ENCODE peak calls at places on chromosomes 1 and 21, in nine cellular contexts. N is pancreas; T is effector memory CD4-positive, alpha-beta T cell; K is heart right ventricle; G is Peyer's patch; O is fibroblast of lung; L is aorta; A is substantia nigra; P is left ventricle myocardium inferior. Z is an unnamed sample.

GRCh38 chr1:116817582-116818064 is 63.4 kb downstream of the CD2 start:
- DNase-seq in N (peak; percentile 30), T (peak; percentile 58), K (no peak), G (peak; percentile 55), O (peak; percentile 2), L (peak; percentile 60), A (no peak), P (no peak), Z (no peak)

GRCh38 chr1:175383239-175383638 is 190.7 kb upstream of the KIAA0040 start:
- DNase-seq in N (no peak), T (no peak), K (no peak), G (no peak), O (no peak), L (no peak), A (no peak), P (no peak), Z (no peak)

GRCh38 chr21:34579411-34579810 is 35.5 kb downstream of the RCAN1 start:
- DNase-seq in N (no peak), T (no peak), K (no peak), G (no peak), O (peak; percentile 60), L (no peak), A (no peak), P (no peak), Z (no peak)

GRCh38 chr1:2962946-2963345 is 58.3 kb upstream of the ACTRT2 start:
- DNase-seq in N (no peak), T (no peak), K (no peak), G (no peak), O (no peak), L (peak; percentile 24), A (no peak), P (no peak), Z (no peak)

GRCh38 chr1:183022202-183023145 is 746 bp upstream of the LAMC1 start:
- DNase-seq in N (peak; percentile 85), T (no peak), K (peak; percentile 93), G (peak; percentile 44), O (peak; percentile 99), L (peak; percentile 90), A (peak; percentile 46), P (peak; percentile 82), Z (peak; percentile 89)

GRCh38 chr1:30790850-30791778 is 33.5 kb upstream of the LAPTM5 start:
- DNase-seq in N (no peak), T (no peak), K (no peak), G (peak; percentile 46), O (no peak), L (peak; percentile 53), A (no peak), P (no peak), Z (no peak)

GRCh38 chr1:7250826-7251800 is 465.9 kb downstream of the CAMTA1 start:
- DNase-seq in N (no peak), T (no peak), K (no peak), G (no peak), O (no peak), L (no peak), A (no peak), P (no peak), Z (no peak)

GRCh38 chr1:8077120-8077573 is 51.0 kb upstream of the ERRFI1 start:
- DNase-seq in N (peak; percentile 62), T (no peak), K (peak; percentile 78), G (no peak), O (peak; percentile 92), L (peak; percentile 83), A (no peak), P (peak; percentile 55), Z (peak; percentile 70)

GRCh38 chr1:204108312-204109141 is 35.6 kb downstream of the SOX13 start:
- DNase-seq in N (no peak), T (no peak), K (no peak), G (no peak), O (no peak), L (no peak), A (no peak), P (no peak), Z (no peak)

GRCh38 chr1:24266398-24266941 is 52.7 kb upstream of the GRHL3 start:
- DNase-seq in N (no peak), T (no peak), K (no peak), G (no peak), O (peak; percentile 82), L (no peak), A (no peak), P (no peak), Z (no peak)

GRCh38 chr1:31802190-31803150 is 13.4 kb downstream of the SPOCD1 start:
- DNase-seq in N (no peak), T (no peak), K (no peak), G (no peak), O (peak; percentile 25), L (no peak), A (no peak), P (no peak), Z (no peak)

GRCh38 chr1:212415107-212415841 is 588 bp upstream of the PACC1 start:
- DNase-seq in N (no peak), T (no peak), K (no peak), G (no peak), O (no peak), L (no peak), A (peak; percentile 63), P (no peak), Z (no peak)

GRCh38 chr1:20720631-20721051 is 2.8 kb upstream of the KIF17 start:
- DNase-seq in N (no peak), T (no peak), K (no peak), G (no peak), O (no peak), L (peak; percentile 39), A (no peak), P (peak; percentile 5), Z (peak; percentile 12)

GRCh38 chr1:46405204-46405555 is 11.1 kb downstream of the FAAH start:
- DNase-seq in N (no peak), T (no peak), K (no peak), G (no peak), O (no peak), L (no peak), A (no peak), P (no peak), Z (no peak)

GRCh38 chr1:9451086-9451485 is 88.2 kb upstream of the SLC25A33 start:
- DNase-seq in N (no peak), T (no peak), K (no peak), G (no peak), O (no peak), L (no peak), A (no peak), P (no peak), Z (no peak)

GRCh38 chr1:218339267-218339831 is 5.8 kb upstream of the TGFB2 start:
- DNase-seq in N (no peak), T (no peak), K (no peak), G (no peak), O (peak; percentile 69), L (no peak), A (no peak), P (no peak), Z (no peak)

GRCh38 chr1:25117233-25117823 is 115.0 kb downstream of the SYF2 start:
- DNase-seq in N (no peak), T (no peak), K (no peak), G (no peak), O (no peak), L (no peak), A (no peak), P (no peak), Z (no peak)

GRCh38 chr1:4172659-4173599 is 272.9 kb upstream of the C1orf174 start:
- DNase-seq in N (no peak), T (no peak), K (no peak), G (no peak), O (no peak), L (no peak), A (no peak), P (no peak), Z (no peak)

GRCh38 chr1:167659876-167660275 is 29.8 kb downstream of the RCSD1 start:
- DNase-seq in N (no peak), T (no peak), K (no peak), G (no peak), O (no peak), L (no peak), A (no peak), P (no peak), Z (no peak)
- H3K27ac ChIP-seq in N (no peak overlapping the region), T (no peak overlapping the region), K (no peak overlapping the region), G (no peak overlapping the region), O (no peak overlapping the region), L (no peak overlapping the region), A (no peak overlapping the region), P (peak overlapping the region; percentile 83), Z (peak overlapping the region; percentile 42)

DNA sequence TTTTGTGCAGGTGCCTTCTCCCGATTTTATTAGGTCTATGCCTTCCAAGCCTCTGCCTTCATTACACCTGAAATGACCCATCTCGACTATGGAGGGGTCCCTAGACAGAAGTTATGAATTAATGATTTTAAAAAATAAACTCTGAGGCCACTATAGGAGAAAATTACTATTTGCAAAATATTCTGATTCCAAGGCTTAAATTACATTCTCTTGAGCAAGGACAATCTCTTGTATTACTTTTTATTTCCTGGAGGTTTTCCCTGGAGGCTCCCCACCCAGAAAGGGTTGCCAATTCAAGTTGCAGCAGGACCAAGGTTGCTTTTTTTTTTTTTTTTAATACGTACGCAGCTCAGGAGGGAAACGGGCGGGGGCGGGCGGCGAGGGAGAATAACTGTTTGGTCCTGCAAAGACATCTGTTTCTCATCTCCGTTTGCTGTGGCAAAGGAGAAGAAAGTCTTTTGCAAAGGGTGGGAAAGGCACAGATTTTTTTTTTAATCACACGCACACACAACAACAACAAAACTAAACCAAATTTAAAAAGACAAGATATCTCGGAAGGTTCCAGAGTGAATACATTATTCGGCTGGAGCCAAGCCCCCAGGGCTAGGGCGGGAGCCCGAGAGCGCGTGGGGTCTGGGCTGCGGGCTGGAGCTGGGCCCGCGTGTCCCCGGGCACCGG is 611 bp upstream of the SERTAD4 start:
- DNase-seq in N (no peak), T (no peak), K (peak; percentile 48), G (no peak), O (peak; percentile 20), L (no peak), A (no peak), P (peak; percentile 57), Z (peak; percentile 46)
- H3K27ac ChIP-seq in N (no peak overlapping the region), T (no peak overlapping the region), K (peak overlapping the region; percentile 86), G (no peak overlapping the region), O (no peak overlapping the region), L (no peak overlapping the region), A (peak overlapping the region; percentile 31), P (peak overlapping the region; percentile 91), Z (peak overlapping the region; percentile 99)

DNA sequence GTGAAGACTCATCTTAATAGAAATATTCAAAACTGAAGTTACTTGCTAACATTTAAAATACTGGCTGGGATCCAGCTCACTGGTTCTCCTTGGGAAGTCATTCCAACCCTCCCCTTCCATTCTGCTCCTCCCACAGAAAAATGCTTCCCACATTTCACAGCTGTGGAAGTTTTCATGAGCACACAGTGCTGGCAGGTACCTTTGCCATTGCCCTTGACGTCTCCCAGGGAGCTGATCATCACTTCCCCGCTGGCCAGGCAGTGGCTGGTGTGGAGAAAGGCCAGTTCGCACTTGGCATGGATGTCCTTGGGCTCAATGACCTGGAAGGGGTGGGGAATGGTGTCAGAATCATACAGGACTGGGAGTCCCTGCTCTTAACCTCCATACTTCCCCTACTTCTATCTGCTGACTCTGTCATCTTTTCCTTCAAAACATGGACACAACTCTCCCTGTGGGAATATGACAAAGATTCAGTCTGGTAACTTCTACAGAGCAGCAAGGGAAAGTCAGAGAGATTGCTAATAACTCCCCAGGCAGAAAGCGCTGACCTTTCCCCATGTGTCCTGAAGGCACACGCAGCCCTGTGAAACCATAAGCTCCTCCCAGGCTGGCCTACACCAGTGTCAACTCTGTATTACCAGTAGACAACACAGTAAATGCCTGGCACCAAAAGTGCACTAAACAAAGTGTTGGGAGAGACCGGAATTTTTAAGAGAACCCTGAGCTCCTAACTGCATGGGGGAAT is 4.3 kb downstream of the SELENBP1 start:
- DNase-seq in N (peak; percentile 23), T (no peak), K (peak; percentile 42), G (no peak), O (no peak), L (no peak), A (no peak), P (no peak), Z (no peak)
- H3K27ac ChIP-seq in N (no peak overlapping the region), T (no peak overlapping the region), K (no peak overlapping the region), G (peak overlapping the region; percentile 22), O (no peak overlapping the region), L (no peak overlapping the region), A (no peak overlapping the region), P (peak overlapping the region; percentile 89), Z (peak overlapping the region; percentile 60)

GRCh38 chr1:228989176-228989575 is 253.9 kb downstream of the RHOU start:
- DNase-seq in N (no peak), T (no peak), K (no peak), G (no peak), O (no peak), L (no peak), A (no peak), P (no peak), Z (no peak)
- H3K27ac ChIP-seq in N (no peak overlapping the region), T (no peak overlapping the region), K (no peak overlapping the region), G (no peak overlapping the region), O (no peak overlapping the region), L (no peak overlapping the region), A (peak overlapping the region; percentile 82), P (peak overlapping the region; percentile 76), Z (no peak overlapping the region)